ENCODE peak calls at places on chromosomes 13 and 19, in ten cellular contexts. One of them, this sample, is unnamed.

GRCh38 chr13:101695870-101696516 is 243.5 kb downstream of the ITGBL1 start:
- DNase-seq in AG10803: peak
- DNase-seq in brain microvascular endothelial cell: no peak
- DNase-seq in GM12864: no peak
- DNase-seq in A673: no peak
- DNase-seq in fibroblast of pulmonary artery: no peak
- DNase-seq in BJ: no peak
- DNase-seq in cardiac muscle cell: no peak
- DNase-seq in testis: no peak
- DNase-seq in NB4: no peak
- DNase-seq in this sample: no peak

GRCh38 chr19:17807731-17808316 is 12.9 kb downstream of the B3GNT3 start:
- DNase-seq in testis: no peak
- DNase-seq in brain microvascular endothelial cell: no peak
- DNase-seq in AG10803: no peak
- DNase-seq in A673: no peak
- DNase-seq in NB4: no peak
- DNase-seq in BJ: no peak
- DNase-seq in GM12864: no peak
- DNase-seq in fibroblast of pulmonary artery: no peak
- DNase-seq in cardiac muscle cell: no peak
- DNase-seq in this sample: no peak

GRCh38 chr13:20780318-20780717 is 6.6 kb upstream of the EEF1AKMT1 start:
- DNase-seq in BJ: no peak
- DNase-seq in NB4: no peak
- DNase-seq in fibroblast of pulmonary artery: no peak
- DNase-seq in GM12864: no peak
- DNase-seq in brain microvascular endothelial cell: no peak
- DNase-seq in A673: no peak
- DNase-seq in AG10803: no peak
- DNase-seq in testis: no peak
- DNase-seq in cardiac muscle cell: no peak
- DNase-seq in this sample: no peak

GRCh38 chr13:96993660-96994029 is 631 bp downstream of the OXGR1 start:
- DNase-seq in cardiac muscle cell: no peak
- DNase-seq in BJ: no peak
- DNase-seq in GM12864: no peak
- DNase-seq in A673: no peak
- DNase-seq in brain microvascular endothelial cell: no peak
- DNase-seq in testis: no peak
- DNase-seq in NB4: no peak
- DNase-seq in fibroblast of pulmonary artery: no peak
- DNase-seq in AG10803: no peak
- DNase-seq in this sample: no peak

GRCh38 chr13:51282322-51282721 is 57.2 kb upstream of the SERPINE3 start:
- DNase-seq in fibroblast of pulmonary artery: no peak
- DNase-seq in testis: no peak
- DNase-seq in A673: no peak
- DNase-seq in NB4: no peak
- DNase-seq in BJ: no peak
- DNase-seq in brain microvascular endothelial cell: no peak
- DNase-seq in cardiac muscle cell: no peak
- DNase-seq in GM12864: no peak
- DNase-seq in AG10803: no peak
- DNase-seq in this sample: peak

GRCh38 chr13:23350009-23350408 is 83.5 kb downstream of the SACS start:
- DNase-seq in testis: no peak
- DNase-seq in fibroblast of pulmonary artery: no peak
- DNase-seq in AG10803: peak
- DNase-seq in A673: no peak
- DNase-seq in cardiac muscle cell: no peak
- DNase-seq in GM12864: no peak
- DNase-seq in BJ: no peak
- DNase-seq in NB4: no peak
- DNase-seq in brain microvascular endothelial cell: no peak
- DNase-seq in this sample: no peak

GRCh38 chr19:30719189-30719990 is 347.2 kb downstream of the ZNF536 start:
- DNase-seq in testis: peak
- DNase-seq in A673: peak
- DNase-seq in BJ: no peak
- DNase-seq in GM12864: no peak
- DNase-seq in brain microvascular endothelial cell: no peak
- DNase-seq in AG10803: peak
- DNase-seq in NB4: no peak
- DNase-seq in cardiac muscle cell: peak
- DNase-seq in fibroblast of pulmonary artery: peak
- DNase-seq in this sample: no peak

GRCh38 chr13:92074658-92075057 is 676.2 kb downstream of the GPC5 start:
- DNase-seq in cardiac muscle cell: peak
- DNase-seq in brain microvascular endothelial cell: no peak
- DNase-seq in NB4: peak
- DNase-seq in BJ: no peak
- DNase-seq in testis: peak
- DNase-seq in A673: peak
- DNase-seq in fibroblast of pulmonary artery: peak
- DNase-seq in GM12864: no peak
- DNase-seq in AG10803: no peak
- DNase-seq in this sample: peak

DNA sequence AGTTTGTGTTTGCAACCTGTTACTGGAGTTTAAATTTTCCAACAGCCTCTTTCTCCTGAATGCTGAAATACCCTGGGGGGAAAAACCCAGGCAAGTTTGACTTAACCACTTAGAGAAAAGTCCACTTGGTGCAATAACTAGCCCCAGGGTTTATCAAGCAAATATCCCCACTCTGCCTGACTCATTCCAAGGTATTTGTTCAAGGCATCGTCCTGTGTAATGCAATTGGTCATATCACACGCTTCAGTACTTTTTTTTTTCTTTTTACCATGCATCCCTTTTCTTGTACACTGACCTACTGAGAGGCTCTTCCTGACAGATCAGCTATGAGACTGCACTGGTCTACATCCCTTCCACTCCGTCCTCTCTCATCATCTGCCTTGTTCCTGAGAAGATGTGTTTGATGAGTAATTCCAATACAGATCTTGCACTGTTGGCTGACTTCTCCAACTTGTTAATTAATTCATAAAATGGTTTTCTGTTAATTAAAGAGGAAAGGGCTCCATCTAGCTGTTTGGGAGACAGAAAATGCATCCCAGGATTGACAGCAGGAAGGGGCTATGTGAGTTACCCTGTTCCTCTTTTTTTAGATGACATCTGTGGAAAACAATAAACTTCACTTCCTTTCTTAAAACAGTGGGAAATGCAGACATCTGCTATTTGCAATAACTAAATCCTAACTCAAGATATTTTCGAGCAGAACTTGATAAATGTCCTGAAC is 212.6 kb upstream of the IRS2 start:
- DNase-seq in BJ: peak
- DNase-seq in testis: no peak
- DNase-seq in A673: peak
- DNase-seq in brain microvascular endothelial cell: peak
- DNase-seq in fibroblast of pulmonary artery: peak
- DNase-seq in GM12864: no peak
- DNase-seq in AG10803: peak
- DNase-seq in NB4: peak
- DNase-seq in cardiac muscle cell: no peak
- DNase-seq in this sample: peak
- TF ChIP-seq CTCF in BJ: no peak
- TF ChIP-seq CTCF in testis: no peak
- TF ChIP-seq CTCF in A673: peak
- TF ChIP-seq CTCF in brain microvascular endothelial cell: no peak
- TF ChIP-seq CTCF in fibroblast of pulmonary artery: no peak
- TF ChIP-seq CTCF in GM12864: no peak
- TF ChIP-seq CTCF in AG10803: no peak
- TF ChIP-seq CTCF in NB4: no peak
- TF ChIP-seq CTCF in cardiac muscle cell: no peak
- TF ChIP-seq CTCF in this sample: peak

DNA sequence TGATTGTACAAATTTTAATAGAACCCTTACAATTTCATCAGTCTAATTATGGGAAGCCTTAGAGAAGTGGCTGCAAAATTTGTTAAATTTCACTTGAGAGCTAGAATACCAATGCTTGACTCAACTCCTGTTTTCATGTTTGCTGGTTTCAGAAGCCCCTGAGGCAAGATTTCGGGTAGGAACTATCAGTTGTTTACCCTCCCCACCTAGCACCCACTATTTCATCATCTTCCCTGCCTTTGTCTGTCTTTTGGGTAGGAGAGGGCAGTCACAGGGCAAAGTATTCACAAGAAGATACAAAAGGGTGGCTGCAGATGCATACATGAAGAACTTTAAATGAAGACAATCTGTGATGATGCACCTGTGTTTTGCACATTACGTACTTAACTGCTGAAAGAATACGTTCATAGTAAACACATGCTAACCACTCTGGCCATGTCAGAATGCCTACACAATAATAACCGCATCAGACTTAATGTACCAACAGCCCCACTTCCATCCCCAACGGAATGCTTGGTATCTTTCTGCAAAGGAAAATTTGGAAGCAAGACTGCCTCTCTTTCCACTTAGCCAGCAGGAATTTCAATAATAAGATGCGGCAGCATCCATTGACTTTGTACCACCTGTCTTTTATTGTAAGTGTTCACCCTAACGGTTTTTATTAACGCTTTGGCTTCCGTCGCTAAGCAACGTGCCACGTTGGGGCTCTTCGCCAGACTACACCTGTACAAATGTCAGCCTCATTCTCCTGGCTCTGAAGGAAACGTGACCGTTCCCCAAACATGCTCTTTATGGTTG is 30.4 kb downstream of the TPT1 start:
- DNase-seq in GM12864: no peak
- DNase-seq in testis: no peak
- DNase-seq in A673: no peak
- DNase-seq in brain microvascular endothelial cell: no peak
- DNase-seq in cardiac muscle cell: no peak
- DNase-seq in AG10803: no peak
- DNase-seq in NB4: no peak
- DNase-seq in BJ: no peak
- DNase-seq in fibroblast of pulmonary artery: no peak
- DNase-seq in this sample: no peak
- H3K4me3 ChIP-seq in GM12864: peak
- H3K4me3 ChIP-seq in testis: peak
- H3K4me3 ChIP-seq in A673: peak
- H3K4me3 ChIP-seq in brain microvascular endothelial cell: no peak
- H3K4me3 ChIP-seq in cardiac muscle cell: peak
- H3K4me3 ChIP-seq in AG10803: peak
- H3K4me3 ChIP-seq in NB4: no peak
- H3K4me3 ChIP-seq in BJ: no peak
- H3K4me3 ChIP-seq in fibroblast of pulmonary artery: no peak
- H3K4me3 ChIP-seq in this sample: no peak

GRCh38 chr13:111038887-111039286 is 76.2 kb upstream of the ARHGEF7 start:
- DNase-seq in A673: no peak
- DNase-seq in BJ: no peak
- DNase-seq in GM12864: no peak
- DNase-seq in fibroblast of pulmonary artery: no peak
- DNase-seq in AG10803: no peak
- DNase-seq in cardiac muscle cell: no peak
- DNase-seq in testis: no peak
- DNase-seq in brain microvascular endothelial cell: no peak
- DNase-seq in NB4: no peak
- DNase-seq in this sample: no peak
- TF ChIP-seq CTCF in A673: no peak
- TF ChIP-seq CTCF in BJ: no peak
- TF ChIP-seq CTCF in GM12864: no peak
- TF ChIP-seq CTCF in fibroblast of pulmonary artery: no peak
- TF ChIP-seq CTCF in AG10803: no peak
- TF ChIP-seq CTCF in cardiac muscle cell: no peak
- TF ChIP-seq CTCF in testis: no peak
- TF ChIP-seq CTCF in brain microvascular endothelial cell: no peak
- TF ChIP-seq CTCF in NB4: no peak
- TF ChIP-seq CTCF in this sample: no peak

GRCh38 chr13:84080748-84081530 is 198.7 kb upstream of the SLITRK1 start:
- DNase-seq in BJ: no peak
- DNase-seq in fibroblast of pulmonary artery: no peak
- DNase-seq in cardiac muscle cell: no peak
- DNase-seq in NB4: no peak
- DNase-seq in A673: no peak
- DNase-seq in testis: no peak
- DNase-seq in GM12864: no peak
- DNase-seq in AG10803: no peak
- DNase-seq in brain microvascular endothelial cell: no peak
- DNase-seq in this sample: no peak

GRCh38 chr13:84088996-84089395 is 206.7 kb upstream of the SLITRK1 start:
- DNase-seq in fibroblast of pulmonary artery: no peak
- DNase-seq in testis: no peak
- DNase-seq in NB4: no peak
- DNase-seq in brain microvascular endothelial cell: no peak
- DNase-seq in cardiac muscle cell: no peak
- DNase-seq in A673: no peak
- DNase-seq in BJ: no peak
- DNase-seq in AG10803: no peak
- DNase-seq in GM12864: no peak
- DNase-seq in this sample: no peak

GRCh38 chr13:84086847-84087162 is 204.5 kb upstream of the SLITRK1 start:
- DNase-seq in fibroblast of pulmonary artery: no peak
- DNase-seq in testis: no peak
- DNase-seq in GM12864: no peak
- DNase-seq in NB4: no peak
- DNase-seq in A673: no peak
- DNase-seq in AG10803: no peak
- DNase-seq in cardiac muscle cell: no peak
- DNase-seq in BJ: no peak
- DNase-seq in brain microvascular endothelial cell: no peak
- DNase-seq in this sample: no peak
- H3K4me3 ChIP-seq in fibroblast of pulmonary artery: no peak
- H3K4me3 ChIP-seq in testis: peak
- H3K4me3 ChIP-seq in GM12864: no peak
- H3K4me3 ChIP-seq in NB4: no peak
- H3K4me3 ChIP-seq in A673: no peak
- H3K4me3 ChIP-seq in AG10803: no peak
- H3K4me3 ChIP-seq in cardiac muscle cell: peak
- H3K4me3 ChIP-seq in BJ: no peak
- H3K4me3 ChIP-seq in brain microvascular endothelial cell: peak
- H3K4me3 ChIP-seq in this sample: no peak

DNA sequence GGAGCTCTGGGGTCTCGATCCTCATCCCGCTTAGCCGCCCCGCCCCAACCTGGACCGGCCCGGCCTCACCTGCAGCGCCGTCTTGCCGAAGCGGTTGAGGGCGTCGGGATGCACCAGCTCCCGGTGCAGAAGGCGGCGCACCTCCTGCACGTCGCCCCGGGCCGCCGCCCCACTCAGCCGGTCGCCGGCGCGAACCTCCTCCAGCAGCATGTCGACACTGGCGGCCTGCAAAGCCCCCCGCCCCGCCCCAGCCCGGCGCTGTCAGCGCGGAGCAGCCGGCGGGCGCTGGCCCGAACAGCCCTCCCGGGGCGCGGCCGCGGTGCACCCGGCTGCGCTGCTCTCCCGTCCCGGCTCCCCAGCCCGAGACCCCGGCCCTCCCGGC is 344 bp downstream of the CDKN2D start:
- DNase-seq in GM12864: no peak
- DNase-seq in brain microvascular endothelial cell: no peak
- DNase-seq in NB4: peak
- DNase-seq in testis: no peak
- DNase-seq in fibroblast of pulmonary artery: no peak
- DNase-seq in BJ: no peak
- DNase-seq in AG10803: no peak
- DNase-seq in cardiac muscle cell: no peak
- DNase-seq in A673: no peak
- DNase-seq in this sample: peak
- TF ChIP-seq CTCF in GM12864: peak
- TF ChIP-seq CTCF in brain microvascular endothelial cell: no peak
- TF ChIP-seq CTCF in NB4: no peak
- TF ChIP-seq CTCF in testis: no peak
- TF ChIP-seq CTCF in fibroblast of pulmonary artery: no peak
- TF ChIP-seq CTCF in BJ: no peak
- TF ChIP-seq CTCF in AG10803: no peak
- TF ChIP-seq CTCF in cardiac muscle cell: no peak
- TF ChIP-seq CTCF in A673: no peak
- TF ChIP-seq CTCF in this sample: peak

This sample was measured in LNCaP clone FGC.